ENCODE peak calls at places on chromosomes 7 and 10, in five cellular contexts. U is cardiac muscle cell; M is CD8-positive, alpha-beta T cell; E is CD8-positive, alpha-beta memory T cell; T is tibial nerve. B is an unnamed sample. For H3K36me3, H3K9me3 and H3K4me1, the result is how much of the 10 kb centered on the place peaks cover.

GRCh38 chr7:22499044-22499443 is 944 bp downstream of the STEAP1B start:
- DNase-seq in U (no peak), M (no peak), E (no peak), T (no peak), B (no peak)

GRCh38 chr7:128900237-128900636 is 10.3 kb downstream of the KCP start:
- DNase-seq in U (no peak), M (no peak), E (no peak), T (no peak), B (no peak)

GRCh38 chr10:42951486-42952251 is 125.2 kb upstream of the RET start:
- DNase-seq in U (peak), M (no peak), E (no peak), T (no peak), B (peak)

GRCh38 chr7:44144968-44145418 is 3.9 kb upstream of the MYL7 start:
- DNase-seq in U (no peak), M (no peak), E (no peak), T (no peak), B (no peak)

GRCh38 chr10:103870503-103870902 is 15.1 kb upstream of the SH3PXD2A start:
- DNase-seq in U (peak), M (no peak), E (no peak), T (no peak), B (no peak)

GRCh38 chr7:601573-602340 is 82.1 kb upstream of the PDGFA start:
- DNase-seq in U (peak), M (peak), E (peak), T (no peak), B (peak)

GRCh38 chr7:130732980-130733865 is 784 bp downstream of the KLF14 start:
- DNase-seq in U (no peak), M (no peak), E (no peak), T (no peak), B (peak)

GRCh38 chr10:53025172-53025651 is 252.6 kb upstream of the MBL2 start:
- DNase-seq in U (peak), M (no peak), E (no peak), T (no peak), B (no peak)

GRCh38 chr10:42975005-42975493 is 101.8 kb upstream of the RET start:
- DNase-seq in U (no peak), M (no peak), E (peak), T (no peak), B (peak)

GRCh38 chr7:21850531-21851285 is 95.0 kb downstream of the CDCA7L start:
- DNase-seq in U (no peak), M (no peak), E (no peak), T (no peak), B (no peak)

GRCh38 chr10:74231375-74231774 is 80.4 kb downstream of the ADK start:
- DNase-seq in U (peak), M (no peak), E (no peak), T (no peak), B (no peak)

GRCh38 chr7:107319724-107320228 is 150.1 kb upstream of the GPR22 start:
- DNase-seq in U (no peak), M (no peak), E (no peak), T (no peak), B (no peak)

GRCh38 chr7:150999497-151000225 is 8.8 kb downstream of the NOS3 start:
- DNase-seq in U (no peak), M (no peak), E (no peak), T (no peak), B (no peak)

GRCh38 chr10:58173391-58173790 is 94.3 kb downstream of the IPMK start:
- DNase-seq in U (no peak), M (no peak), E (no peak), T (no peak), B (no peak)

GRCh38 chr10:86666538-86666937 is 1.8 kb upstream of the LDB3 start:
- DNase-seq in U (no peak), M (no peak), E (no peak), T (no peak), B (no peak)

GRCh38 chr10:99619090-99619800 is 994 bp downstream of the SLC25A28 start:
- DNase-seq in U (peak), M (no peak), E (no peak), T (no peak), B (no peak)

GRCh38 chr7:64685091-64685490 is 19.2 kb downstream of the ZNF107 start:
- DNase-seq in U (no peak), M (no peak), E (no peak), T (no peak), B (no peak)
- H3K36me3 ChIP-seq in U (under half), M (half or more), E (half or more), T (half or more), B (under half)

GRCh38 chr10:105181616-105182015 is 540.5 kb downstream of the SORCS3 start:
- DNase-seq in U (no peak), M (no peak), E (no peak), T (no peak), B (no peak)

GRCh38 chr10:105185101-105185500 is 544.0 kb downstream of the SORCS3 start:
- DNase-seq in U (no peak), M (no peak), E (no peak), T (no peak), B (no peak)

GRCh38 chr10:105187243-105187642 is 546.2 kb downstream of the SORCS3 start:
- DNase-seq in U (no peak), M (no peak), E (no peak), T (no peak), B (no peak)

GRCh38 chr10:105188737-105189463 is 547.8 kb downstream of the SORCS3 start:
- DNase-seq in U (no peak), M (no peak), E (no peak), T (no peak), B (no peak)

GRCh38 chr10:105183506-105183905 is 542.4 kb downstream of the SORCS3 start:
- DNase-seq in U (no peak), M (no peak), E (no peak), T (no peak), B (no peak)
- H3K9me3 ChIP-seq in U (under half), M (under half), E (under half), T (under half), B (under half)

GRCh38 chr7:66921918-66922486 is 977 bp downstream of the TMEM248 start:
- DNase-seq in U (no peak), M (peak), E (peak), T (no peak), B (no peak)

GRCh38 chr7:66928388-66928787 is 7.4 kb downstream of the TMEM248 start:
- DNase-seq in U (peak), M (no peak), E (no peak), T (no peak), B (no peak)

GRCh38 chr7:66927348-66927948 is 6.4 kb downstream of the TMEM248 start:
- DNase-seq in U (no peak), M (no peak), E (no peak), T (no peak), B (no peak)

GRCh38 chr7:66921396-66921917 is 432 bp downstream of the TMEM248 start:
- DNase-seq in U (peak), M (no peak), E (peak), T (peak), B (peak)

DNA sequence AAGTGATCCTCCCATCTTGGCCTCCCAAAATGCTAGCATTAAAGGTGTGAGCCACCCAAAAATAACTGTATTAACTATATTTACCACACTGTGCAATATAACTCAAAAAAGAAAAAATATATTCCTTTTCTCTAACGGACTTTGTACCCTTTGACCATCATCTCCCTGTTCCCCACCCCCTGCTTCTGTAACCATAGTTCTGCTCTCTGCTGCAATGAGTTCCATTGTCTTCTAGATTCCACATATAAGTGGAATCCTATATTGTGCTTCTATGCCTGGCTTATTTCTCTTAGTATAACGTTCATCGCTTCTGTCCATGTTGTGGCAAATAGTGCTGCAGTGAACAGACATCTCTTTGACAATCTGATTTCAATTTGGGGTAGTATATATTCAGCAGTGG is 4.2 kb downstream of the TMEM248 start:
- DNase-seq in U (no peak), M (no peak), E (no peak), T (no peak), B (no peak)
- H3K4me1 ChIP-seq in U (under half), M (under half), E (under half), T (under half), B (under half)

DNA sequence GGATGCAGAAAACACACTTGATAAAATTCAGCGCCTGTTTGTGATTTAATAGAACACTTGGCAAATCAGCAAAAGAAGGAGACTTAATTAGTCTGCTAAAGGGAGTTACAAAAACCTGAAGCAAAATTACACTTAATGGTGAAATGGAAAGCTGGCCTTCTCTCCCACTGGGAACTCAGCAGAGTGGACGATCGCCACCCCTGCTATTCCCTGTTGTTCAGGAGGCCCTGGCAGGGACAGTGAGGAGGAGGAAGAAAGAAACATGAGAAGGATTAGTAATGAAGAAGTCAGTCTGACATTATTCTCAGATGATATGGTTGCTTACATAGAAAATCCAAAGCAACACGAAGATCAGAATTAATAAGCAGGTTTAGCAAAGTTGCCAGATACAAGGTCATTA is 5.6 kb upstream of the KNDC1 start:
- DNase-seq in U (no peak), M (no peak), E (no peak), T (no peak), B (no peak)
- H3K36me3 ChIP-seq in U (under half), M (under half), E (under half), T (under half), B (under half)

GRCh38 chr7:4017081-4017480 is 665.0 kb upstream of the FOXK1 start:
- DNase-seq in U (no peak), M (no peak), E (no peak), T (no peak), B (no peak)
- H3K9me3 ChIP-seq in U (under half), M (under half), E (under half), T (under half), B (under half)

B was measured in mucosa of descending colon.